ENCODE peak calls at places on chromosomes 2 and 18, in ten cellular contexts. S, M, D, N, R, K, J, U, G and F are unnamed samples.

GRCh38 chr2:151251012-151251411 is 10.7 kb downstream of the RBM43 start:
- DNase-seq in S (no peak), R (no peak), J (no peak), M (peak), N (no peak), U (no peak), G (no peak), K (no peak), D (no peak), F (no peak)

GRCh38 chr2:11912980-11913379 is 166.5 kb downstream of the LPIN1 start:
- DNase-seq in M (no peak), G (no peak), S (no peak), N (no peak), D (no peak), U (no peak), K (no peak), J (no peak), R (no peak), F (no peak)

GRCh38 chr2:12890481-12890980 is 173.8 kb downstream of the TRIB2 start:
- DNase-seq in M (no peak), N (no peak), J (no peak), R (no peak), K (no peak), S (no peak), U (no peak), G (no peak), D (no peak), F (no peak)

GRCh38 chr18:46946656-46947282 is 29.4 kb downstream of the KATNAL2 start:
- DNase-seq in J (peak), S (peak), G (peak), D (peak), N (peak), M (peak), U (peak), R (peak), K (peak), F (peak)

GRCh38 chr18:23077493-23078256 is 57.6 kb upstream of the CABLES1 start:
- DNase-seq in R (no peak), D (no peak), J (no peak), M (no peak), N (no peak), K (peak), U (no peak), S (no peak), G (no peak), F (peak)

GRCh38 chr2:28544915-28545589 is 49.2 kb downstream of the PLB1 start:
- DNase-seq in S (no peak), J (no peak), D (no peak), N (no peak), K (no peak), R (no peak), M (no peak), G (no peak), U (no peak), F (no peak)

GRCh38 chr2:236240228-236240990 is 23.8 kb downstream of the ASB18 start:
- DNase-seq in M (peak), J (no peak), G (no peak), D (no peak), S (no peak), U (peak), K (peak), R (peak), N (no peak), F (peak)

GRCh38 chr2:96065381-96065930 is 30.7 kb upstream of the GPAT2 start:
- DNase-seq in K (no peak), G (no peak), R (peak), D (no peak), U (no peak), M (no peak), S (no peak), J (no peak), N (no peak), F (no peak)

GRCh38 chr2:16142383-16143361 is 202.3 kb downstream of the MYCN start:
- DNase-seq in G (no peak), J (no peak), S (peak), K (no peak), U (no peak), R (no peak), M (no peak), N (no peak), D (no peak), F (peak)

GRCh38 chr18:285817-286216 is 18.0 kb upstream of the THOC1 start:
- DNase-seq in R (no peak), J (no peak), G (no peak), U (no peak), D (no peak), K (no peak), N (no peak), S (no peak), M (no peak), F (no peak)

GRCh38 chr2:42569116-42569711 is 782 bp downstream of the MTA3 start:
- DNase-seq in J (peak), K (peak), R (peak), S (peak), N (no peak), G (peak), U (peak), D (no peak), M (peak), F (peak)

GRCh38 chr2:224036731-224037376 is 2.2 kb downstream of the SERPINE2 start:
- DNase-seq in D (no peak), J (no peak), N (no peak), K (no peak), U (no peak), M (no peak), S (no peak), R (no peak), G (no peak), F (no peak)

GRCh38 chr2:39989888-39990287 is 210.8 kb upstream of the THUMPD2 start:
- DNase-seq in J (no peak), D (no peak), U (peak), K (peak), M (no peak), R (no peak), S (no peak), N (no peak), G (no peak), F (no peak)

GRCh38 chr2:54479422-54479821 is 23.3 kb downstream of the SPTBN1 start:
- DNase-seq in N (no peak), D (no peak), K (no peak), U (no peak), G (peak), S (no peak), R (no peak), J (no peak), M (no peak), F (no peak)

GRCh38 chr2:64979744-64980143 is 9.5 kb upstream of the SLC1A4 start:
- DNase-seq in R (no peak), U (no peak), D (no peak), S (no peak), J (no peak), N (no peak), M (no peak), G (no peak), K (no peak), F (no peak)

GRCh38 chr18:58505181-58505580 is 123.7 kb downstream of the ALPK2 start:
- DNase-seq in D (no peak), G (no peak), J (no peak), R (no peak), K (no peak), M (no peak), U (no peak), N (no peak), S (peak), F (no peak)

GRCh38 chr18:31497404-31497710 is 620 bp upstream of the DSG2 start:
- DNase-seq in S (no peak), J (no peak), M (no peak), G (no peak), D (no peak), R (no peak), N (no peak), K (peak), U (no peak), F (no peak)

GRCh38 chr2:202529389-202529788 is 105.4 kb upstream of the FAM117B start:
- DNase-seq in D (no peak), G (no peak), J (no peak), U (no peak), K (no peak), S (no peak), N (no peak), R (no peak), M (no peak), F (no peak)

GRCh38 chr18:55053976-55054375 is 94.7 kb upstream of the CCDC68 start:
- DNase-seq in M (no peak), N (no peak), J (no peak), R (no peak), K (no peak), D (no peak), U (no peak), S (no peak), G (no peak), F (no peak)

GRCh38 chr18:26460449-26461091 is 87.8 kb downstream of the KCTD1 start:
- DNase-seq in U (no peak), S (no peak), M (peak), G (no peak), N (no peak), D (no peak), J (no peak), R (peak), K (no peak), F (no peak)

DNA sequence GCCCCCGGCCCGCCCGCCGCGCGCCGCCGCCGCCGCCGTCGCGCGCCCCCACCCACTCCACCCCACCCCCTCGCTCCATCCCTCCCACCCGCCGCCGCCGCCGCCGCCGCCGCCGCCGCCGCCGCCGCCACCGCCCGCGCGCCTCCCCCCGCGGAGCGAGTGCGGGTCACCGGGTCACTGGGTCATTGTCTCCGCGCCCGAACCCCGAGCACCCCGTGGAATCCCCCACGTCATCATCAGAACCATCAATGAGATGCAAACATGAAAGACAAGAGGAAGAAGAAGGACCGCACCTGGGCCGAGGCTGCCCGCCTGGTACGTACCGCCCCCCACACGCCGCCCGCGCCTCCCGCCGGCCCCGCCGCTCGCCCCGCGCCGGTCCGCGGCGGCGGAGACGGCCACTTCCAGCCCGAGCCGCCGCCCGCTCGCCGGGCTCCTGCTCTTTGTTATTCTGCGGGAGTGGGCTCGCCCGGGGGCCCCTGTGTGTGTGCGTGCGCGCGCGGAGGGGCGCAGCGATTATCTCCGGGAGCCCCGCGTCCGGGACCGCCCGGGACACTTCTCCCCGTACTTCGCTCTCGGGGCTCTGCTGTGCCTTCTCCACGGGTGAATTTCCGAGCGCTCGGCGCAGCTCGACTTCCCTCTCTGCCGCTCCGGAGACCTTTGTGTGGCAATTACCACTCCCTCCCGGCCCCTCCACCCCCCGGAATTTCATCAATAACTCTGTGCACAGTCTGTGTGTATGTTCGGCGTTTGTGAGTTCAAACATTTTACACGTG is 540 bp downstream of the ASXL3 start:
- DNase-seq in R (peak), M (no peak), G (peak), D (peak), N (peak), K (peak), U (peak), J (peak), S (no peak), F (peak)
- H3K4me3 ChIP-seq in R (peak), M (peak), G (peak), D (peak), N (peak), K (peak), U (peak), J (peak), S (no peak), F (peak)

GRCh38 chr2:73008261-73009159 is 63.0 kb downstream of the SFXN5 start:
- DNase-seq in D (no peak), U (no peak), J (no peak), R (no peak), G (no peak), N (no peak), K (no peak), M (no peak), S (no peak), F (peak)

GRCh38 chr2:73006969-73007710 is 64.4 kb downstream of the SFXN5 start:
- DNase-seq in D (no peak), S (no peak), U (no peak), M (no peak), R (no peak), J (no peak), N (no peak), K (no peak), G (no peak), F (peak)

GRCh38 chr2:73013941-73014340 is 57.6 kb downstream of the SFXN5 start:
- DNase-seq in J (no peak), S (no peak), N (no peak), G (no peak), U (no peak), R (no peak), D (no peak), K (no peak), M (peak), F (no peak)

GRCh38 chr2:73004889-73005596 is 66.5 kb downstream of the SFXN5 start:
- DNase-seq in S (no peak), U (no peak), D (no peak), G (no peak), R (no peak), K (no peak), J (no peak), M (no peak), N (no peak), F (peak)

DNA sequence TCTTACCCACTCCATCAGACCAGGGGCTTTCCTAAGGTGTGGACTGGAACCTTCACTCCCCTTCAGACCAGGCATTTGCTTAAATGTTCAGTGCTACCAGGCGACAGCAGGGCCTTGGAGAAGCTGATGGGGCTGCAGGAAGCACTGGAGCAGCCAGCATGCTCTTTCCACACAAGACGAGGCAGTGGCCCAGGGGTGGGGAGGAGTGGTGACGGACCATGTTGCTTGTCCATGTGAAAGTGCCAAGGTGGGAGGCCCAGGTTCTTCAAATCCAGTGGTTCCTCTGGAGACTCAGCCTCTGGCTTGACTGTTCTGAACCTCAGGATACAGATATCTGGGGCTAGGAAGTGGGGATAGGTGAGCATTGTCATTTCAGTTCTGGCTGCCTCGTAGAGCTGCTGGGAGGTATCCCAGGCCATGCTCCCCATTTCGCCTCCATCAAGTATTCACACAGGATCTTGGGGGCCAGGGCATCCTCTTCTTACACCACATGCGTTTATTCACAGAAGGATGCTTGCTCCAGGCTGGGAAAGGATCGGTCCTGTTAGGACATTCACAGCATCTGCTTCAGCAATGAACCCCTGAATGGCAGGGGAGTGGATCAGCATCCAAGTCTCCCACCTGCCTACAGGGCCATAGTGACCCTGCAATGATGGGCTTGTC is 62.2 kb downstream of the SFXN5 start:
- DNase-seq in S (no peak), U (no peak), N (no peak), J (no peak), G (no peak), M (no peak), K (no peak), D (no peak), R (no peak), F (peak)
- H3K27ac ChIP-seq in S (no peak), U (no peak), N (no peak), J (no peak), G (no peak), M (no peak), K (no peak), D (no peak), R (no peak), F (no peak)

GRCh38 chr2:182426915-182427233 is at the start of gene PDE1A:
- DNase-seq in G (no peak), M (no peak), K (no peak), S (no peak), J (peak), R (no peak), U (no peak), N (no peak), D (no peak), F (no peak)
- H3K4me3 ChIP-seq in G (peak), M (no peak), K (no peak), S (no peak), J (peak), R (peak), U (no peak), N (no peak), D (peak), F (no peak)

GRCh38 chr2:207284556-207285450 is 119.1 kb upstream of the KLF7 start:
- DNase-seq in S (no peak), K (no peak), R (no peak), N (no peak), D (no peak), U (no peak), G (no peak), M (no peak), J (no peak), F (no peak)
- H3K27ac ChIP-seq in S (no peak), K (no peak), R (peak), N (no peak), D (no peak), U (no peak), G (no peak), M (no peak), J (no peak), F (no peak)

GRCh38 chr2:122755281-122755780 is 999.9 kb downstream of the TSN start:
- DNase-seq in D (no peak), S (no peak), N (no peak), K (no peak), U (no peak), J (no peak), G (no peak), M (no peak), R (no peak), F (no peak)
- H3K4me3 ChIP-seq in D (no peak), S (no peak), N (no peak), K (no peak), U (no peak), J (no peak), G (no peak), M (no peak), R (no peak), F (no peak)

GRCh38 chr2:231287696-231288095 is 89.3 kb downstream of the ARMC9 start:
- DNase-seq in K (no peak), N (no peak), J (no peak), D (no peak), G (no peak), U (no peak), S (no peak), R (no peak), M (no peak), F (no peak)

GRCh38 chr2:231288535-231289078 is 90.2 kb downstream of the ARMC9 start:
- DNase-seq in G (no peak), M (no peak), K (no peak), D (no peak), N (no peak), S (no peak), U (no peak), J (no peak), R (no peak), F (no peak)

GRCh38 chr2:231292472-231293134 is 94.2 kb downstream of the ARMC9 start:
- DNase-seq in S (no peak), U (no peak), R (no peak), K (no peak), G (no peak), J (no peak), N (no peak), M (no peak), D (no peak), F (peak)

GRCh38 chr2:231286964-231287363 is 88.5 kb downstream of the ARMC9 start:
- DNase-seq in R (no peak), M (no peak), D (no peak), G (no peak), N (no peak), S (no peak), J (no peak), U (no peak), K (no peak), F (no peak)
- H3K27ac ChIP-seq in R (no peak), M (no peak), D (no peak), G (no peak), N (no peak), S (no peak), J (no peak), U (no peak), K (no peak), F (no peak)

GRCh38 chr2:69645926-69646325 is 2.4 kb upstream of the AAK1 start:
- DNase-seq in N (no peak), D (no peak), R (no peak), G (no peak), J (no peak), U (no peak), S (peak), K (no peak), M (no peak), F (no peak)
- H3K4me3 ChIP-seq in N (no peak), D (no peak), R (no peak), G (no peak), J (no peak), U (no peak), S (peak), K (no peak), M (no peak), F (no peak)

GRCh38 chr18:43634994-43635393 is 357.7 kb upstream of the SYT4 start:
- DNase-seq in M (no peak), G (no peak), S (no peak), J (no peak), N (no peak), R (no peak), K (no peak), D (no peak), U (no peak), F (no peak)
- H3K27ac ChIP-seq in M (no peak), G (no peak), S (no peak), J (no peak), N (no peak), R (no peak), K (no peak), D (no peak), U (no peak), F (no peak)

DNA sequence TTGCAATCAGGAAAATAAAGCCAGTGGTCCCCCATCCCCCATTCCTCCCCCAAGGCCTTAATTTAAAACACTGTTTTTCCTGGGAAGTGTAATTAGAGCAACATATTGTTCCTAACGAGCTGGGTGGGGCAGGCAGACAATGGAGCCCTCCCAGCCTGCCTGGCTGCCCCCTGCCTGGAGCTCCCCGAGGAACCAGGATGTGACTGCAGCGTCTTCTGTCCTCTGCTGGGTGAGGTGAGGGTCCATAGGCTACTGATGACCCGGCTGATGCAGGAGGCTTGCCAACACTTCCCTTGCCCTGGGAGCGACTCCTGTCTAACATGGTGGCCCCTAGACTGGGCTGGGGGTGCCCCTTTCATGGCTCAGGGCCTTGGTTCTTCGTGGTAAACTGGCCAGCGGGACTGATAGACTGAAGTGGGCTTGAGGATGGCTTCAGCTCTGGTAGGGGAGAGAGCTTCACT is 152.4 kb downstream of the DYSF start:
- DNase-seq in S (no peak), G (peak), D (peak), K (no peak), N (no peak), R (peak), U (no peak), J (peak), M (no peak), F (peak)
- H3K4me3 ChIP-seq in S (no peak), G (no peak), D (no peak), K (no peak), N (no peak), R (peak), U (no peak), J (no peak), M (no peak), F (no peak)

GRCh38 chr2:19804861-19805260 is 96.9 kb downstream of the TTC32 start:
- DNase-seq in M (no peak), J (no peak), R (no peak), D (no peak), S (no peak), K (no peak), N (no peak), G (no peak), U (no peak), F (no peak)

GRCh38 chr2:19799881-19800780 is 101.7 kb downstream of the TTC32 start:
- DNase-seq in G (no peak), R (no peak), D (no peak), N (no peak), K (no peak), S (no peak), J (no peak), U (no peak), M (no peak), F (no peak)

GRCh38 chr2:19801367-19802087 is 100.3 kb downstream of the TTC32 start:
- DNase-seq in G (peak), K (no peak), R (peak), S (no peak), D (peak), J (peak), U (no peak), M (peak), N (no peak), F (no peak)

GRCh38 chr2:19800796-19801195 is 101.0 kb downstream of the TTC32 start:
- DNase-seq in R (no peak), M (no peak), S (no peak), D (no peak), U (no peak), N (no peak), J (no peak), G (no peak), K (no peak), F (no peak)

GRCh38 chr2:19802088-19802806 is 99.5 kb downstream of the TTC32 start:
- DNase-seq in S (no peak), G (no peak), J (no peak), N (no peak), R (no peak), U (no peak), M (peak), D (no peak), K (no peak), F (no peak)
- H3K27ac ChIP-seq in S (no peak), G (peak), J (peak), N (no peak), R (peak), U (no peak), M (peak), D (no peak), K (no peak), F (no peak)